ENCODE peak calls at places on chromosomes 6 and 20, in six cellular contexts. I is A549, B is HepG2, X is K562, K is endothelial cell of umbilical vein, D is GM12878. F is an unnamed sample.

GRCh38 chr20:57582432-57583288 is 21.8 kb downstream of the PCK1 start:
- DNase-seq in X (peak), B (peak), K (peak), D (no peak), I (peak), F (peak)

GRCh38 chr6:170443151-170443662 is 109.9 kb downstream of the PSMB1 start:
- DNase-seq in B (no peak), K (no peak), I (no peak), D (no peak), X (no peak), F (peak)

GRCh38 chr20:2751347-2751867 is 49.0 kb downstream of the CPXM1 start:
- DNase-seq in I (peak), D (no peak), K (no peak), B (peak), X (no peak), F (peak)

GRCh38 chr6:85680388-85680787 is 37.7 kb upstream of the SYNCRIP start:
- DNase-seq in I (no peak), X (no peak), D (no peak), B (no peak), K (no peak), F (peak)

GRCh38 chr6:39079726-39080125 is 31.1 kb downstream of the GLP1R start:
- DNase-seq in X (no peak), D (no peak), K (no peak), B (no peak), I (no peak), F (no peak)

GRCh38 chr20:50551288-50551687 is 41.1 kb downstream of the PTPN1 start:
- DNase-seq in I (no peak), K (no peak), B (no peak), X (no peak), D (no peak), F (no peak)

GRCh38 chr6:91720323-91720722 is 1133.5 kb upstream of the MAP3K7 start:
- DNase-seq in B (no peak), X (no peak), D (no peak), I (no peak), K (no peak), F (no peak)

GRCh38 chr6:73263570-73263909 is 544 bp upstream of the KHDC1 start:
- DNase-seq in X (no peak), I (no peak), B (no peak), K (no peak), D (no peak), F (peak)

GRCh38 chr20:31870703-31871601 is 518 bp downstream of the TTLL9 start:
- DNase-seq in X (no peak), K (no peak), B (no peak), D (no peak), I (no peak), F (peak)

GRCh38 chr20:63836335-63837133 is 5.5 kb upstream of the ZBTB46 start:
- DNase-seq in I (no peak), D (no peak), X (no peak), B (no peak), K (no peak), F (peak)

GRCh38 chr6:37239950-37240713 is 17.4 kb upstream of the TBC1D22B start:
- DNase-seq in K (peak), I (peak), B (peak), D (peak), X (peak), F (peak)

GRCh38 chr20:12925214-12925755 is 83.5 kb upstream of the SPTLC3 start:
- DNase-seq in D (peak), X (peak), I (peak), K (peak), B (peak), F (peak)

GRCh38 chr6:55953384-55953783 is 78.0 kb upstream of the BMP5 start:
- DNase-seq in D (no peak), I (peak), K (peak), X (no peak), B (peak), F (peak)

DNA sequence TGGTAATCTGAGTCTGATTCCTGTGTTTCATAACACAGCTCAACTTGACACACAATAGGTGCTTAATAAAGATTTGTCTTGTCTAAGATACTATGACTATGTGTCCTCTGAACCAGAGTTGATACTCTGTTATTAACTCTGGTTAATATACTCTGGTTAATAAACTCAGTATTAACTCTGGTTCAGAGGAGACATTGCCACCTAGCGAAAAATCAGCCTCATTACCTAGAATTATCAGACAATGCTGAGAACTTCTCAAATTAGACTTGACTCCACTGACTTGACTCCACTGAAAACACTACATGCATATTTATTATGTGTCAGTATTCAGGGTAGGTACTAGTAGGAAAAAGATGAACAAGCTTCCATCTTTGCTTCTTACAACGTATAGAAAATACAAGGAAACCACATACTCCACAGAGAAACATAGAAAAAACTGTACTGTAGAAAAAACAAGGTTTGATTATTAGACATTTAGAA is 73.9 kb downstream of the AHI1 start:
- DNase-seq in B (peak), I (peak), X (peak), K (peak), D (peak), F (peak)
- TF ChIP-seq MYC in B (no peak), I (no peak), X (no peak), K (no peak), D (no peak), F (no peak)

GRCh38 chr6:167825759-167826229 is 917 bp upstream of the AFDN start:
- DNase-seq in K (no peak), X (peak), I (peak), D (no peak), B (peak), F (no peak)
- TF ChIP-seq POLR2A in K (no peak), X (no peak), I (no peak), D (no peak), B (no peak), F (no peak)

GRCh38 chr6:97189767-97190166 is 93.2 kb downstream of the MMS22L start:
- DNase-seq in I (no peak), X (no peak), D (no peak), B (no peak), K (peak), F (no peak)

GRCh38 chr6:97198181-97198580 is 84.8 kb downstream of the MMS22L start:
- DNase-seq in K (no peak), D (no peak), B (no peak), X (no peak), I (no peak), F (no peak)

DNA sequence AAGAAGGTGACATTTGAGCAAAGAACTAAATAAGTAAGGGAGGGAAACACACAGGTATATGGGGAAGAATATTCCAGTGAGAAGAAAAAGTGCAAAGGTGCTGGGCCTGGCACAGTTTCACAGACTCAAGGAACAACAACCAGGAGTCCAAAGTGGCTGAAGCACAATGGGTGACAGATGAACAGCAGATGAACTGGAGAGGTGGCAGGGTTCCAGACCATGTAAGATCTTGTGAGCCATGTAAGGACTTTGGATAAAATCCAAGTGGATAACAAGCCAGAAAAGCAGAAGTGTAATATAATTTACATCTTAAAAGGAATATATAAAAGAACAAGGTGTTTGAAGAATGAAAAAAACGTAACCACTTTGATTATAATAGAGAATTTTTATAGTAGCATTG is 87.9 kb downstream of the MMS22L start:
- DNase-seq in B (no peak), D (no peak), X (no peak), K (peak), I (no peak), F (no peak)
- TF ChIP-seq MAX in B (no peak), D (no peak), X (no peak), K (no peak), I (no peak), F (no peak)

GRCh38 chr6:157235600-157236039 is 87.7 kb downstream of the TMEM242 start:
- DNase-seq in I (peak), B (peak), K (peak), X (no peak), D (no peak), F (no peak)
- TF ChIP-seq MYC in I (no peak), B (no peak), K (no peak), X (no peak), D (no peak), F (no peak)

DNA sequence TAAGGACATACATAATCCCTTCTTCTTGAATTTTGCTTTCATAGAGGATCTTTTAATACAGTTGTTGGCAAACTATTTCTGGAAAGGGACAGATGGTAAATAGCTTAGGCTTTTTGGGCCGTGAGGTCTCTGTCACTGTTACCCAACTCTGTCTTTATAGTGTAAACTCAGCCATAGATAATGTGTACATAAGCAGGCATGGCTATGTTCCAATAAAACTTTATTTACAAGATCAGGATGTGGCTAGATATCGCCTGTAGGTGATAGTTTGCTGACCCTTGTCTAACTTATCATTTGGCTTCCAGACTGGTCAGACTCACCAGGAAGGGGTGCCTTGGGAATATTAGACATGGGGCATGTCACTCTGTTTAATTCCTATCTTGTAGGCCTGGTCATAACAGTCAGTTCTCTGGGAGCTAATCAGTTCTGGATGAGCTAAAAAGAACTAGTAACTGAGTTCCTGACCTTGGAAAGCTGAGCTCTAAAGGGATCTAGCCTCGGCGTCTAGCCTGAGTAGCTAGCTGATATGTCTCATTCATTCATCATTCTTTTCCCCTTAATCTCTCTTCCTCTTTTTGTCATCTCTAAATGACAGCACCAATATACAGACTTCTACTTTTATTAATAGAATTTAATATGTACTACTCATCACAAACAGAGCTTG is 163.6 kb downstream of the SLC16A10 start:
- DNase-seq in D (no peak), I (no peak), B (no peak), K (no peak), X (peak), F (no peak)
- TF ChIP-seq POLR2A in D (no peak), I (no peak), B (no peak), K (no peak), X (no peak), F (no peak)

DNA sequence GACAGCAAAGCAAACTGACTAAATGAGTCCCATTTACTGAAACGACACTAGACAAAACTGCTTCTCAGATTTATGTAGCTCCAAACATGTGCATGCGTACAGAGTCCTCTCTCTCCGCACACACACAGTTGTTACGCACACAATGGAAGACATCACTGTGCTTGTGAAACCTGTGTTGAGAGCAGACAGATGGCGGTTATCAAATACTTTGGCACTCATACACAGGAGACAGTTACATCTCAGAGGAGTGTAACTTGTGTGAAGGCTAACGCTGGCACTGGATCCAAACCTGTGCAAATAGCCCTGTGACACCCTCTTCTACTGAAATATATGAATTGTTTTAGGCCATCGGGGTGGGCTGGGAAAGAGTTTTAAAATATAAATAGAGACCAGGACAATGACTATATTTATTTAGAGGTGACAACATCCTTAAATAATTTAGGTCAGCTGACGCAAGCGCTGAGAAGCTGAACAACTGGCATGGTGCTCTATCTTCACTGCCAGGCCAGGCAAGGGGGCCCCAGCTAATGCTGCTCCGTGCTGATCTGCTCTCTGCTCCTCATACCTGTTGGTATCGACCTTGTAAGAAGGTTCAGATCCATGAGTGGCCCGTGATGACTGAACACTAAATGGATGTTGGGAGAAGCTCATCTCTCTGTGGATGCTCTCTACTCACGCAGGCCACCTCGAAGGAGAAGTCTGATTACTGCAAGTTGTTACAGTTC is 69.4 kb downstream of the FOXC1 start:
- DNase-seq in D (no peak), I (no peak), B (peak), X (no peak), K (no peak), F (no peak)
- TF ChIP-seq MAX in D (no peak), I (no peak), B (no peak), X (no peak), K (no peak), F (no peak)

GRCh38 chr6:150119256-150119655 is 23.6 kb upstream of the PPP1R14C start:
- DNase-seq in I (no peak), K (no peak), X (no peak), D (no peak), B (no peak), F (peak)
- TF ChIP-seq MYC in I (no peak), K (no peak), X (no peak), D (no peak), B (no peak), F (no peak)

GRCh38 chr6:44001318-44001868 is 125.9 kb downstream of the MRPL14 start:
- DNase-seq in I (peak), K (peak), X (peak), D (peak), B (peak), F (peak)
- TF ChIP-seq POLR2A in I (no peak), K (no peak), X (no peak), D (no peak), B (no peak), F (no peak)